ENCODE peak calls at places on chromosomes 11 and 22, in five cellular contexts. L is NCI-H345, M is fibroblast of lung, W is AG10803, V is stromal cell of bone marrow. B is an unnamed sample.

GRCh38 chr11:99418927-99419707 is 398.4 kb downstream of the CNTN5 start:
- DNase-seq in L (no peak), M (peak), W (no peak), V (no peak), B (no peak)

GRCh38 chr11:94271885-94272372 is 32.5 kb upstream of the IZUMO1R start:
- DNase-seq in L (no peak), M (no peak), W (no peak), V (no peak), B (no peak)

GRCh38 chr11:34656062-34656720 is 35.3 kb downstream of the EHF start:
- DNase-seq in L (no peak), M (peak), W (peak), V (no peak), B (no peak)

GRCh38 chr11:97995874-97996273 is 1024.9 kb upstream of the CNTN5 start:
- DNase-seq in L (no peak), M (no peak), W (no peak), V (no peak), B (no peak)

GRCh38 chr11:8906629-8907028 is 4.4 kb upstream of the AKIP1 start:
- DNase-seq in L (no peak), M (peak), W (peak), V (no peak), B (peak)

GRCh38 chr11:120334332-120334731 is 1.9 kb upstream of the ARHGEF12 start:
- DNase-seq in L (no peak), M (no peak), W (no peak), V (no peak), B (no peak)

GRCh38 chr22:35987487-35987886 is 41.1 kb downstream of the RBFOX2 start:
- DNase-seq in L (no peak), M (peak), W (peak), V (peak), B (peak)

GRCh38 chr11:72627594-72628281 is 46.5 kb downstream of the PDE2A start:
- DNase-seq in L (peak), M (no peak), W (no peak), V (no peak), B (no peak)

B was measured in LHCN-M2.